ENCODE peak calls at places on chromosomes 7 and 10, in eight cellular contexts. One of them, this sample, is unnamed.

GRCh38 chr10:60901561-60902235 is 42.3 kb downstream of the RHOBTB1 start:
- DNase-seq in stomach: peak; percentile 49
- DNase-seq in renal cortical epithelial cell: no peak
- DNase-seq in astrocyte of the spinal cord: no peak
- DNase-seq in NCI-H1092 treated with DMSO at 0.1 percent for 48 hours: peak; percentile 33
- DNase-seq in SK-N-MC: no peak
- DNase-seq in kidney tubule cell: no peak
- DNase-seq in HEK293T: no peak
- DNase-seq in this sample: no peak

GRCh38 chr10:102673961-102674511 is 29.8 kb downstream of the TRIM8 start:
- DNase-seq in stomach: peak; percentile 44
- DNase-seq in renal cortical epithelial cell: peak; percentile 84
- DNase-seq in astrocyte of the spinal cord: peak; percentile 76
- DNase-seq in NCI-H1092 treated with DMSO at 0.1 percent for 48 hours: peak; percentile 44
- DNase-seq in SK-N-MC: no peak
- DNase-seq in kidney tubule cell: peak; percentile 74
- DNase-seq in HEK293T: no peak
- DNase-seq in this sample: no peak

GRCh38 chr10:133097418-133097817 is 9.7 kb downstream of the ADGRA1 start:
- DNase-seq in stomach: no peak
- DNase-seq in renal cortical epithelial cell: no peak
- DNase-seq in astrocyte of the spinal cord: no peak
- DNase-seq in NCI-H1092 treated with DMSO at 0.1 percent for 48 hours: no peak
- DNase-seq in SK-N-MC: no peak
- DNase-seq in kidney tubule cell: no peak
- DNase-seq in HEK293T: no peak
- DNase-seq in this sample: no peak

GRCh38 chr7:6447589-6448210 is at the start of gene DAGLB:
- DNase-seq in stomach: peak; percentile 94
- DNase-seq in renal cortical epithelial cell: peak; percentile 83
- DNase-seq in astrocyte of the spinal cord: peak; percentile 90
- DNase-seq in NCI-H1092 treated with DMSO at 0.1 percent for 48 hours: peak; percentile 94
- DNase-seq in SK-N-MC: peak; percentile 62
- DNase-seq in kidney tubule cell: peak; percentile 93
- DNase-seq in HEK293T: peak; percentile 98
- DNase-seq in this sample: peak; percentile 70

GRCh38 chr10:78543749-78544446 is 510.2 kb downstream of the RPS24 start:
- DNase-seq in stomach: peak; percentile 41
- DNase-seq in renal cortical epithelial cell: peak; percentile 60
- DNase-seq in astrocyte of the spinal cord: peak; percentile 95
- DNase-seq in NCI-H1092 treated with DMSO at 0.1 percent for 48 hours: no peak
- DNase-seq in SK-N-MC: no peak
- DNase-seq in kidney tubule cell: no peak
- DNase-seq in HEK293T: no peak
- DNase-seq in this sample: no peak

GRCh38 chr10:109450702-109451101 is 472.6 kb downstream of the XPNPEP1 start:
- DNase-seq in stomach: no peak
- DNase-seq in renal cortical epithelial cell: no peak
- DNase-seq in astrocyte of the spinal cord: no peak
- DNase-seq in NCI-H1092 treated with DMSO at 0.1 percent for 48 hours: no peak
- DNase-seq in SK-N-MC: no peak
- DNase-seq in kidney tubule cell: no peak
- DNase-seq in HEK293T: no peak
- DNase-seq in this sample: no peak

GRCh38 chr10:4267084-4267774 is 482.2 kb upstream of the KLF6 start:
- DNase-seq in stomach: no peak
- DNase-seq in renal cortical epithelial cell: no peak
- DNase-seq in astrocyte of the spinal cord: peak; percentile 32
- DNase-seq in NCI-H1092 treated with DMSO at 0.1 percent for 48 hours: no peak
- DNase-seq in SK-N-MC: no peak
- DNase-seq in kidney tubule cell: no peak
- DNase-seq in HEK293T: no peak
- DNase-seq in this sample: no peak

GRCh38 chr7:2405601-2406345 is 2.4 kb downstream of the CHST12 start:
- DNase-seq in stomach: no peak
- DNase-seq in renal cortical epithelial cell: no peak
- DNase-seq in astrocyte of the spinal cord: no peak
- DNase-seq in NCI-H1092 treated with DMSO at 0.1 percent for 48 hours: no peak
- DNase-seq in SK-N-MC: no peak
- DNase-seq in kidney tubule cell: no peak
- DNase-seq in HEK293T: no peak
- DNase-seq in this sample: no peak

GRCh38 chr10:108412323-108412722 is 1247.8 kb upstream of the SORCS1 start:
- DNase-seq in stomach: no peak
- DNase-seq in renal cortical epithelial cell: no peak
- DNase-seq in astrocyte of the spinal cord: no peak
- DNase-seq in NCI-H1092 treated with DMSO at 0.1 percent for 48 hours: no peak
- DNase-seq in SK-N-MC: no peak
- DNase-seq in kidney tubule cell: no peak
- DNase-seq in HEK293T: no peak
- DNase-seq in this sample: no peak